ENCODE peak calls at places on chromosomes 7 and 10, in nine cellular contexts. T is mucosa of descending colon; U is GM10248; M is NCI-H1694; Q is frontal cortex; D is nucleus accumbens; J is stimulated activated effector memory CD8-positive, alpha-beta T cell treated with anti-CD3 and anti-CD28 coated beads, Interleukin-12 subunit alpha, Interleukin-12 subunit beta, amount 100 ng/mL, for 72 hours; F is ureter; K is anterior cingulate cortex. Y is an unnamed sample.

GRCh38 chr10:132397671-132398565 is 918 bp downstream of the PWWP2B start:
- DNase-seq in T (peak; percentile 78), U (no peak), M (no peak), Q (no peak), D (no peak), J (no peak), F (no peak), K (no peak), Y (no peak)

GRCh38 chr10:32318476-32318896 is 28.5 kb downstream of the EPC1 start:
- DNase-seq in T (no peak), U (peak; percentile 31), M (no peak), Q (no peak), D (no peak), J (no peak), F (no peak), K (no peak), Y (no peak)

GRCh38 chr10:87722716-87723115 is 63.0 kb downstream of the PAPSS2 start:
- DNase-seq in T (no peak), U (no peak), M (no peak), Q (no peak), D (no peak), J (no peak), F (no peak), K (no peak), Y (no peak)

GRCh38 chr10:11610855-11611247 is 599 bp downstream of the USP6NL start:
- DNase-seq in T (peak; percentile 72), U (no peak), M (no peak), Q (no peak), D (no peak), J (peak; percentile 56), F (peak; percentile 54), K (no peak), Y (no peak)

GRCh38 chr10:80945267-80945880 is 407.7 kb downstream of the SH2D4B start:
- DNase-seq in T (no peak), U (peak; percentile 10), M (no peak), Q (no peak), D (no peak), J (no peak), F (no peak), K (no peak), Y (no peak)

GRCh38 chr7:92179393-92179924 is 517 bp upstream of the LRRD1 start:
- DNase-seq in T (peak; percentile 24), U (peak; percentile 27), M (no peak), Q (peak; percentile 23), D (no peak), J (no peak), F (no peak), K (peak; percentile 34), Y (no peak)

GRCh38 chr10:93894516-93895378 is 969 bp downstream of the SLC35G1 start:
- DNase-seq in T (peak; percentile 28), U (peak; percentile 22), M (no peak), Q (no peak), D (no peak), J (no peak), F (no peak), K (no peak), Y (no peak)

GRCh38 chr10:126372359-126372758 is 15.9 kb downstream of the ADAM12 start:
- DNase-seq in T (no peak), U (no peak), M (no peak), Q (no peak), D (no peak), J (no peak), F (no peak), K (no peak), Y (no peak)

GRCh38 chr7:1842321-1843221 is 172.5 kb downstream of the ELFN1 start:
- DNase-seq in T (peak; percentile 11), U (no peak), M (no peak), Q (no peak), D (no peak), J (no peak), F (no peak), K (no peak), Y (no peak)

GRCh38 chr10:124602646-124603365 is 141.2 kb downstream of the LHPP start:
- DNase-seq in T (peak; percentile 22), U (no peak), M (no peak), Q (no peak), D (no peak), J (no peak), F (no peak), K (no peak), Y (no peak)

GRCh38 chr10:76248781-76249180 is 817.4 kb downstream of the LRMDA start:
- DNase-seq in T (no peak), U (no peak), M (no peak), Q (no peak), D (no peak), J (no peak), F (no peak), K (no peak), Y (no peak)

GRCh38 chr10:70190102-70190501 is 19.8 kb upstream of the SAR1A start:
- DNase-seq in T (no peak), U (no peak), M (no peak), Q (no peak), D (no peak), J (no peak), F (no peak), K (no peak), Y (no peak)

GRCh38 chr7:38660427-38661099 is 29.4 kb upstream of the AMPH start:
- DNase-seq in T (no peak), U (peak; percentile 49), M (no peak), Q (no peak), D (no peak), J (peak; percentile 56), F (no peak), K (no peak), Y (peak; percentile 66)

GRCh38 chr10:47255033-47255813 is 44.8 kb upstream of the GDF10 start:
- DNase-seq in T (no peak), U (no peak), M (no peak), Q (no peak), D (no peak), J (no peak), F (no peak), K (no peak), Y (no peak)

GRCh38 chr7:139714163-139714901 is 63.5 kb downstream of the HIPK2 start:
- DNase-seq in T (no peak), U (peak; percentile 84), M (no peak), Q (no peak), D (no peak), J (no peak), F (no peak), K (no peak), Y (no peak)